ENCODE peak calls at places on chromosomes 12 and 14, in ten cellular contexts. Y is CD8-positive, alpha-beta memory T cell; Z is cardiac muscle cell; B is RWPE2; J is fibroblast of villous mesenchyme; I is PC-3; M is pancreas; N is skeletal muscle cell; F is psoas muscle; E is OCI-LY7. G is an unnamed sample.

GRCh38 chr14:93967637-93968250 is 8.6 kb downstream of the ASB2 start:
- DNase-seq in M (no peak), Z (no peak), N (no peak), E (peak), Y (no peak), B (no peak), F (no peak), I (no peak), J (no peak), G (no peak)

GRCh38 chr14:95935228-95935822 is 58.7 kb downstream of the TUNAR start:
- DNase-seq in F (no peak), J (peak), E (peak), Z (peak), I (peak), M (peak), Y (no peak), N (peak), B (no peak), G (no peak)

GRCh38 chr12:9625019-9625418 is 17.3 kb upstream of the KLRB1 start:
- DNase-seq in Y (no peak), J (no peak), M (no peak), Z (no peak), E (no peak), I (no peak), N (no peak), B (no peak), F (no peak), G (no peak)

GRCh38 chr14:77099425-77100167 is 1.5 kb downstream of the CIPC start:
- DNase-seq in J (peak), Z (no peak), F (no peak), B (no peak), N (peak), M (no peak), Y (no peak), I (peak), E (no peak), G (no peak)

GRCh38 chr14:63276492-63277342 is 42.0 kb downstream of the GPHB5 start:
- DNase-seq in I (peak), M (no peak), J (peak), Z (peak), F (no peak), N (peak), B (no peak), E (peak), Y (no peak), G (no peak)

GRCh38 chr12:43842259-43842658 is 6.4 kb downstream of the TMEM117 start:
- DNase-seq in B (no peak), J (no peak), N (no peak), M (no peak), Z (no peak), F (no peak), E (no peak), I (no peak), Y (no peak), G (no peak)

GRCh38 chr12:129903092-129903945 is 506 bp downstream of the TMEM132D start:
- DNase-seq in F (no peak), I (no peak), E (no peak), N (no peak), M (no peak), B (no peak), Y (no peak), J (no peak), Z (no peak), G (no peak)

GRCh38 chr14:105281354-105282097 is 19.3 kb downstream of the BRF1 start:
- DNase-seq in N (peak), Y (no peak), J (peak), B (no peak), Z (peak), E (peak), M (peak), F (no peak), I (peak), G (no peak)

GRCh38 chr12:74337951-74338350 is 199.7 kb upstream of the ATXN7L3B start:
- DNase-seq in Z (no peak), F (no peak), M (no peak), Y (no peak), I (peak), E (no peak), N (peak), J (peak), B (no peak), G (no peak)

GRCh38 chr14:95301527-95302187 is 18.1 kb downstream of the CLMN start:
- DNase-seq in Z (no peak), N (no peak), M (no peak), F (no peak), B (no peak), Y (no peak), J (no peak), I (no peak), E (no peak), G (no peak)

GRCh38 chr12:109999649-109999971 is 380 bp downstream of the ANKRD13A start:
- DNase-seq in J (no peak), F (no peak), E (no peak), M (no peak), I (no peak), B (no peak), Z (no peak), Y (no peak), N (no peak), G (no peak)
- H3K4me3 ChIP-seq in J (peak), F (peak), E (peak), M (peak), I (peak), B (peak), Z (peak), Y (peak), N (peak), G (peak)

DNA sequence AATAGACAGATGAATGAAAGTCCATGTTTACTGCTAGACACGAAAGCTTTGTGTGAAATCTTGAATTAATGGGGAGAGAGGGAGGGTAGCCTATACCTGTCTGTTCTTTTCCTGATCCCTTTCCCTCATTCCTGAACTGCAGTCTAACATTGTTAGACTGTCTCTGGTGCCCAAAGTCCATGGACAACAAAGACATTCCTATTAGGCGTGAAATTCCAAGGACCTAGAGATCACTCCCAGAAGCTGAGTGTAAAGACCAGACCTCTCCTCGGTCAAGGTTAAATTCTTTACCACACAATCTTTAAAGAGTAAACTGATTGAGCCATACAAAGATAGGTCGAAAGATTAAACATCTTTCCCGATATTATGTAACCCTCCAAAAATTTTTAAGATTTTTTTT is 270.7 kb upstream of the GARIN2 start:
- DNase-seq in N (no peak), E (no peak), M (no peak), I (no peak), B (no peak), Y (no peak), Z (no peak), J (no peak), F (no peak), G (no peak)
- H3K4me3 ChIP-seq in N (no peak), E (no peak), M (no peak), I (no peak), B (no peak), Y (no peak), Z (no peak), J (no peak), F (no peak), G (no peak)

DNA sequence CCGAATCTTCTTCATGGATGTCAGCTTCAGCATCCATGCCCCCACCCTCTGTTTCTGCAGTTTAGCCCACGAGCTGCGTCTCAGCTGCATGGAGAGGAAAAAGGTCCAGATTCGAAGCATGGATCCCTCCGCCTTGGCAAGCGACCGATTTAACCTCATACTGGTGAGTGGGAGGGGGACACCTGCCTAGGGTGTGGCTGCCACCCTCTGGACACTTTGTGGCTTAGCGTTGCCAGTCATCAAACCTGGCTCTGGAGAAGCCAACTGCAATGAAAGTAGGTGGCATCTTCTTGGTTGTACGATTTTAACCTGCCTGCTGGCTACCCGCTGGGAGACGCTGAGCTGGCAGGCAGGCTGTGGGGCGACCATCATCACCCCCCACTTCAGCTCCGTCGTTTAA is 16.7 kb downstream of the DCAF4 start:
- DNase-seq in F (no peak), J (no peak), B (no peak), N (no peak), E (no peak), I (peak), M (no peak), Z (no peak), Y (no peak), G (no peak)
- H3K4me3 ChIP-seq in F (no peak), J (no peak), B (no peak), N (no peak), E (no peak), I (no peak), M (no peak), Z (no peak), Y (no peak), G (no peak)

DNA sequence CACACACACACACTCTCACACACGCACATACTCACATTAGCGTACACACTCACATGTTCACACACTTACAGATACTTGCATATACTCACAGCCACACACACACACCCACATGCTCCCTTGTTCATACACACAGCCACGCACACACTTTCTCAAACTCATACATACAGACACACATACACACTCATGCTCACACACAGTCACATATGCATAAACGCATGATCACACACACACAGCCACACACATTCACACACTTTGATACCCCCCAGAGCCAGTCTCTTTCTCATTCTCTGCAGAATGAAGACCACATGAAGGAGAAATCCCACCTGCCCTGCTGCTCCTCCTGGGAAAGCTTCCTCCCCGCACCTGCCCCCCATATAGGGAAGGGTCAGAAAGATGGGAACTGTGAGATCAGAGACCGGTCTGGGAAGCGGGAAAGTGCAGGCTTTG is 105.0 kb upstream of the MED13L start:
- DNase-seq in I (no peak), F (no peak), M (no peak), B (no peak), Y (no peak), N (no peak), Z (no peak), J (no peak), E (no peak), G (no peak)
- H3K4me3 ChIP-seq in I (no peak), F (no peak), M (no peak), B (no peak), Y (no peak), N (peak), Z (no peak), J (no peak), E (no peak), G (no peak)